ENCODE peak calls at places on chromosomes 3 and 15, in six cellular contexts. L, V, U, C, J and R are unnamed samples.

GRCh38 chr15:83166830-83167229 is 40.8 kb downstream of the HDGFL3 start:
- DNase-seq in L (no peak), V (no peak), U (no peak), C (no peak), J (no peak), R (no peak)

GRCh38 chr15:74422723-74423442 is 10.9 kb downstream of the SEMA7A start:
- DNase-seq in L (no peak), V (no peak), U (peak; percentile 31), C (no peak), J (no peak), R (no peak)

GRCh38 chr3:179149239-179149887 is 1.2 kb downstream of the PIK3CA start:
- DNase-seq in L (no peak), V (no peak), U (no peak), C (no peak), J (peak; percentile 46), R (no peak)

GRCh38 chr15:93066834-93067648 is 22.0 kb downstream of the RGMA start:
- DNase-seq in L (no peak), V (no peak), U (no peak), C (no peak), J (no peak), R (no peak)

GRCh38 chr15:79091204-79091867 is 756 bp upstream of the RASGRF1 start:
- DNase-seq in L (no peak), V (peak; percentile 35), U (no peak), C (no peak), J (no peak), R (no peak)

GRCh38 chr3:140568842-140569520 is 108.9 kb upstream of the TRIM42 start:
- DNase-seq in L (no peak), V (no peak), U (no peak), C (no peak), J (no peak), R (no peak)

GRCh38 chr15:73082719-73083275 is 30.5 kb downstream of the NEO1 start:
- DNase-seq in L (no peak), V (no peak), U (no peak), C (no peak), J (no peak), R (no peak)

GRCh38 chr15:93282808-93283207 is 193.8 kb upstream of the RGMA start:
- DNase-seq in L (no peak), V (no peak), U (no peak), C (no peak), J (no peak), R (no peak)

GRCh38 chr3:123872621-123873020 is 11.5 kb downstream of the MYLK start:
- DNase-seq in L (no peak), V (no peak), U (no peak), C (no peak), J (no peak), R (no peak)

GRCh38 chr3:128914966-128915645 is 35.7 kb downstream of the ACAD9 start:
- DNase-seq in L (no peak), V (no peak), U (no peak), C (no peak), J (no peak), R (no peak)